ENCODE peak calls at places on chromosomes 13 and 19, in ten cellular contexts. One of them, this sample, is unnamed. For H3K4me1, the result is how much of the 10 kb centered on the place peaks cover.

GRCh38 chr13:33250594-33250993 is 35.0 kb downstream of the STARD13 start:
- DNase-seq in RWPE2: no peak
- DNase-seq in body of pancreas: no peak
- DNase-seq in foreskin keratinocyte: no peak
- DNase-seq in IMR-90: peak
- DNase-seq in ovary: no peak
- DNase-seq in ascending aorta: no peak
- DNase-seq in CD8-positive, alpha-beta T cell: no peak
- DNase-seq in uterus: no peak
- DNase-seq in CD8-positive, alpha-beta memory T cell: no peak
- DNase-seq in this sample: no peak

GRCh38 chr13:50268500-50268899 is 253.3 kb downstream of the KCNRG start:
- DNase-seq in RWPE2: no peak
- DNase-seq in body of pancreas: no peak
- DNase-seq in foreskin keratinocyte: no peak
- DNase-seq in IMR-90: peak
- DNase-seq in ovary: no peak
- DNase-seq in ascending aorta: no peak
- DNase-seq in CD8-positive, alpha-beta T cell: no peak
- DNase-seq in uterus: no peak
- DNase-seq in CD8-positive, alpha-beta memory T cell: no peak
- DNase-seq in this sample: no peak

GRCh38 chr13:26867451-26868067 is 107.0 kb upstream of the GPR12 start:
- DNase-seq in RWPE2: no peak
- DNase-seq in body of pancreas: no peak
- DNase-seq in foreskin keratinocyte: no peak
- DNase-seq in IMR-90: peak
- DNase-seq in ovary: no peak
- DNase-seq in ascending aorta: no peak
- DNase-seq in CD8-positive, alpha-beta T cell: no peak
- DNase-seq in uterus: no peak
- DNase-seq in CD8-positive, alpha-beta memory T cell: no peak
- DNase-seq in this sample: no peak

GRCh38 chr19:46756544-46756888 is 10.3 kb upstream of the STRN4 start:
- DNase-seq in RWPE2: no peak
- DNase-seq in body of pancreas: no peak
- DNase-seq in foreskin keratinocyte: no peak
- DNase-seq in IMR-90: no peak
- DNase-seq in ovary: no peak
- DNase-seq in ascending aorta: no peak
- DNase-seq in CD8-positive, alpha-beta T cell: no peak
- DNase-seq in uterus: no peak
- DNase-seq in CD8-positive, alpha-beta memory T cell: no peak
- DNase-seq in this sample: no peak

GRCh38 chr13:40664100-40665060 is 2.1 kb downstream of the FOXO1 start:
- DNase-seq in RWPE2: no peak
- DNase-seq in body of pancreas: peak
- DNase-seq in foreskin keratinocyte: no peak
- DNase-seq in IMR-90: no peak
- DNase-seq in ovary: peak
- DNase-seq in ascending aorta: peak
- DNase-seq in CD8-positive, alpha-beta T cell: peak
- DNase-seq in uterus: peak
- DNase-seq in CD8-positive, alpha-beta memory T cell: peak
- DNase-seq in this sample: peak

GRCh38 chr19:35727053-35727955 is 9.5 kb downstream of the KMT2B start:
- DNase-seq in RWPE2: no peak
- DNase-seq in body of pancreas: no peak
- DNase-seq in foreskin keratinocyte: no peak
- DNase-seq in IMR-90: no peak
- DNase-seq in ovary: no peak
- DNase-seq in ascending aorta: no peak
- DNase-seq in CD8-positive, alpha-beta T cell: peak
- DNase-seq in uterus: no peak
- DNase-seq in CD8-positive, alpha-beta memory T cell: no peak
- DNase-seq in this sample: no peak

GRCh38 chr13:20288561-20288960 is 56.4 kb upstream of the GJB6 start:
- DNase-seq in RWPE2: no peak
- DNase-seq in body of pancreas: no peak
- DNase-seq in foreskin keratinocyte: no peak
- DNase-seq in IMR-90: no peak
- DNase-seq in ovary: no peak
- DNase-seq in ascending aorta: no peak
- DNase-seq in CD8-positive, alpha-beta T cell: no peak
- DNase-seq in uterus: no peak
- DNase-seq in CD8-positive, alpha-beta memory T cell: no peak
- DNase-seq in this sample: no peak

GRCh38 chr19:54608792-54609191 is 15.4 kb downstream of the LILRA1 start:
- DNase-seq in RWPE2: no peak
- DNase-seq in body of pancreas: peak
- DNase-seq in foreskin keratinocyte: no peak
- DNase-seq in IMR-90: no peak
- DNase-seq in ovary: no peak
- DNase-seq in ascending aorta: no peak
- DNase-seq in CD8-positive, alpha-beta T cell: no peak
- DNase-seq in uterus: no peak
- DNase-seq in CD8-positive, alpha-beta memory T cell: no peak
- DNase-seq in this sample: no peak

GRCh38 chr19:3035542-3036118 is 6.5 kb upstream of the TLE2 start:
- DNase-seq in RWPE2: peak
- DNase-seq in body of pancreas: peak
- DNase-seq in foreskin keratinocyte: peak
- DNase-seq in IMR-90: peak
- DNase-seq in ovary: peak
- DNase-seq in ascending aorta: peak
- DNase-seq in CD8-positive, alpha-beta T cell: peak
- DNase-seq in uterus: peak
- DNase-seq in CD8-positive, alpha-beta memory T cell: peak
- DNase-seq in this sample: peak

GRCh38 chr13:97191615-97192014 is 30.5 kb upstream of the MBNL2 start:
- DNase-seq in RWPE2: no peak
- DNase-seq in body of pancreas: no peak
- DNase-seq in foreskin keratinocyte: no peak
- DNase-seq in IMR-90: no peak
- DNase-seq in ovary: no peak
- DNase-seq in ascending aorta: no peak
- DNase-seq in CD8-positive, alpha-beta T cell: no peak
- DNase-seq in uterus: no peak
- DNase-seq in CD8-positive, alpha-beta memory T cell: no peak
- DNase-seq in this sample: no peak

GRCh38 chr19:1170938-1171754 is 2.9 kb downstream of the SBNO2 start:
- DNase-seq in RWPE2: peak
- DNase-seq in body of pancreas: no peak
- DNase-seq in foreskin keratinocyte: no peak
- DNase-seq in IMR-90: no peak
- DNase-seq in ovary: peak
- DNase-seq in ascending aorta: no peak
- DNase-seq in CD8-positive, alpha-beta T cell: peak
- DNase-seq in uterus: no peak
- DNase-seq in CD8-positive, alpha-beta memory T cell: no peak
- DNase-seq in this sample: no peak
- H3K4me1 ChIP-seq in RWPE2: under half
- H3K4me1 ChIP-seq in body of pancreas: half or more
- H3K4me1 ChIP-seq in foreskin keratinocyte: under half
- H3K4me1 ChIP-seq in IMR-90: under half
- H3K4me1 ChIP-seq in ovary: under half
- H3K4me1 ChIP-seq in ascending aorta: under half
- H3K4me1 ChIP-seq in CD8-positive, alpha-beta T cell: under half
- H3K4me1 ChIP-seq in uterus: under half
- H3K4me1 ChIP-seq in CD8-positive, alpha-beta memory T cell: under half
- H3K4me1 ChIP-seq in this sample: under half

DNA sequence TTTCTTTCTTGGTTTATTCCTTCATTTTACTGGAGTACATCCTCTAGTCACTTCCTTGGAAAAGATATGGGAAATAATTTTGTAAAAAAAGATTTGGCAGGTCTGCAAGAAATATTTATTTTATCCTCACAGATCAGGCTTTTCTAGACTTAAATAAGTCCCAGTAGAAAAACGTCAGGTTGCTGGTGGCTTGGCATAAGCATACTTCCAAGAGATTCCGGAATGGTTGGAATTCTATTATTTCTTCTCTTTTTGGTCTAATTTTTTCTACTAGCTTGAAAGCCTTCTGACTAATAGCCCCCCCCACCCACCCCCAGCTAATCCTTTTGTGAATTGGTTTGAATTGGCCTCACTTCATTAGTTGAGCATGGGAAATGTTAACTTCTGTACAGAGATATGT is 147.6 kb downstream of the ZIC5 start:
- DNase-seq in RWPE2: no peak
- DNase-seq in body of pancreas: no peak
- DNase-seq in foreskin keratinocyte: no peak
- DNase-seq in IMR-90: no peak
- DNase-seq in ovary: no peak
- DNase-seq in ascending aorta: no peak
- DNase-seq in CD8-positive, alpha-beta T cell: no peak
- DNase-seq in uterus: no peak
- DNase-seq in CD8-positive, alpha-beta memory T cell: no peak
- DNase-seq in this sample: no peak
- H3K4me1 ChIP-seq in RWPE2: under half
- H3K4me1 ChIP-seq in body of pancreas: under half
- H3K4me1 ChIP-seq in foreskin keratinocyte: under half
- H3K4me1 ChIP-seq in IMR-90: under half
- H3K4me1 ChIP-seq in ovary: under half
- H3K4me1 ChIP-seq in ascending aorta: under half
- H3K4me1 ChIP-seq in CD8-positive, alpha-beta T cell: under half
- H3K4me1 ChIP-seq in uterus: under half
- H3K4me1 ChIP-seq in CD8-positive, alpha-beta memory T cell: under half
- H3K4me1 ChIP-seq in this sample: under half

GRCh38 chr19:8366121-8366581 is 2.2 kb downstream of the ANGPTL4 start:
- DNase-seq in RWPE2: no peak
- DNase-seq in body of pancreas: peak
- DNase-seq in foreskin keratinocyte: no peak
- DNase-seq in IMR-90: no peak
- DNase-seq in ovary: no peak
- DNase-seq in ascending aorta: no peak
- DNase-seq in CD8-positive, alpha-beta T cell: no peak
- DNase-seq in uterus: no peak
- DNase-seq in CD8-positive, alpha-beta memory T cell: no peak
- DNase-seq in this sample: no peak
- H3K4me1 ChIP-seq in RWPE2: under half
- H3K4me1 ChIP-seq in body of pancreas: half or more
- H3K4me1 ChIP-seq in foreskin keratinocyte: under half
- H3K4me1 ChIP-seq in IMR-90: under half
- H3K4me1 ChIP-seq in ovary: under half
- H3K4me1 ChIP-seq in ascending aorta: under half
- H3K4me1 ChIP-seq in CD8-positive, alpha-beta T cell: under half
- H3K4me1 ChIP-seq in uterus: under half
- H3K4me1 ChIP-seq in CD8-positive, alpha-beta memory T cell: under half
- H3K4me1 ChIP-seq in this sample: under half

DNA sequence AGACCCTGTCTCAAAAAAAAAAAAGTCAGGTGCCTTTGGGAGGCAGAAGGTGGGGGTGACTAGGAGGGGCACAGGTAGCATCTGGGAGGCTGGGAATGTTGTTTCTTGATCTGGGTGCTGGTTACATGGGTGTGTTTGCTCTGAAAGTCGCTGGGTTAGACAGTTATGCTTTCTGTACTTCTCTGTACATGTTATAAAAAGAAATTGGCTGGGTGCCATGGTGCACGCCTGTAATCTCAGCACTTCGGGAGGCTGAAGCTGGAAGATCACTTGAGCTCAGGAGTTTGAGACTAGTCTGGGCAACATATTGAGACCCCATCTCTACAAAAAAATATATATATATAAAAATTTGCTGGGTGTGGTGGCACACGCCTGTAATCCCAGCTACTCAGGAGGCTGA is 15.1 kb downstream of the NOSIP start:
- DNase-seq in RWPE2: no peak
- DNase-seq in body of pancreas: peak
- DNase-seq in foreskin keratinocyte: no peak
- DNase-seq in IMR-90: no peak
- DNase-seq in ovary: no peak
- DNase-seq in ascending aorta: peak
- DNase-seq in CD8-positive, alpha-beta T cell: peak
- DNase-seq in uterus: no peak
- DNase-seq in CD8-positive, alpha-beta memory T cell: no peak
- DNase-seq in this sample: no peak
- H3K4me1 ChIP-seq in RWPE2: under half
- H3K4me1 ChIP-seq in body of pancreas: half or more
- H3K4me1 ChIP-seq in foreskin keratinocyte: under half
- H3K4me1 ChIP-seq in IMR-90: under half
- H3K4me1 ChIP-seq in ovary: under half
- H3K4me1 ChIP-seq in ascending aorta: under half
- H3K4me1 ChIP-seq in CD8-positive, alpha-beta T cell: half or more
- H3K4me1 ChIP-seq in uterus: under half
- H3K4me1 ChIP-seq in CD8-positive, alpha-beta memory T cell: half or more
- H3K4me1 ChIP-seq in this sample: under half

GRCh38 chr19:18506545-18506944 is 15.3 kb downstream of the ELL start:
- DNase-seq in RWPE2: no peak
- DNase-seq in body of pancreas: no peak
- DNase-seq in foreskin keratinocyte: no peak
- DNase-seq in IMR-90: no peak
- DNase-seq in ovary: no peak
- DNase-seq in ascending aorta: no peak
- DNase-seq in CD8-positive, alpha-beta T cell: no peak
- DNase-seq in uterus: no peak
- DNase-seq in CD8-positive, alpha-beta memory T cell: no peak
- DNase-seq in this sample: no peak

GRCh38 chr19:18506101-18506534 is 15.8 kb downstream of the ELL start:
- DNase-seq in RWPE2: no peak
- DNase-seq in body of pancreas: no peak
- DNase-seq in foreskin keratinocyte: no peak
- DNase-seq in IMR-90: no peak
- DNase-seq in ovary: no peak
- DNase-seq in ascending aorta: no peak
- DNase-seq in CD8-positive, alpha-beta T cell: no peak
- DNase-seq in uterus: no peak
- DNase-seq in CD8-positive, alpha-beta memory T cell: no peak
- DNase-seq in this sample: no peak

GRCh38 chr19:18503337-18503970 is 18.4 kb downstream of the ELL start:
- DNase-seq in RWPE2: no peak
- DNase-seq in body of pancreas: no peak
- DNase-seq in foreskin keratinocyte: no peak
- DNase-seq in IMR-90: no peak
- DNase-seq in ovary: no peak
- DNase-seq in ascending aorta: no peak
- DNase-seq in CD8-positive, alpha-beta T cell: no peak
- DNase-seq in uterus: no peak
- DNase-seq in CD8-positive, alpha-beta memory T cell: no peak
- DNase-seq in this sample: no peak

GRCh38 chr19:18503971-18504885 is 17.6 kb downstream of the ELL start:
- DNase-seq in RWPE2: no peak
- DNase-seq in body of pancreas: peak
- DNase-seq in foreskin keratinocyte: no peak
- DNase-seq in IMR-90: no peak
- DNase-seq in ovary: no peak
- DNase-seq in ascending aorta: no peak
- DNase-seq in CD8-positive, alpha-beta T cell: no peak
- DNase-seq in uterus: no peak
- DNase-seq in CD8-positive, alpha-beta memory T cell: no peak
- DNase-seq in this sample: no peak

GRCh38 chr19:18504886-18505610 is 16.8 kb downstream of the ELL start:
- DNase-seq in RWPE2: no peak
- DNase-seq in body of pancreas: no peak
- DNase-seq in foreskin keratinocyte: peak
- DNase-seq in IMR-90: no peak
- DNase-seq in ovary: no peak
- DNase-seq in ascending aorta: no peak
- DNase-seq in CD8-positive, alpha-beta T cell: no peak
- DNase-seq in uterus: no peak
- DNase-seq in CD8-positive, alpha-beta memory T cell: no peak
- DNase-seq in this sample: no peak
- H3K4me1 ChIP-seq in RWPE2: under half
- H3K4me1 ChIP-seq in body of pancreas: half or more
- H3K4me1 ChIP-seq in foreskin keratinocyte: under half
- H3K4me1 ChIP-seq in IMR-90: under half
- H3K4me1 ChIP-seq in ovary: half or more
- H3K4me1 ChIP-seq in ascending aorta: half or more
- H3K4me1 ChIP-seq in CD8-positive, alpha-beta T cell: half or more
- H3K4me1 ChIP-seq in uterus: under half
- H3K4me1 ChIP-seq in CD8-positive, alpha-beta memory T cell: half or more
- H3K4me1 ChIP-seq in this sample: under half

This sample was measured in lung.